ENCODE peak calls at places on chromosomes 3 and 15, in five cellular contexts. One of them, this sample, is unnamed.

GRCh38 chr15:89057506-89058133 is 30.6 kb upstream of the ABHD2 start:
- DNase-seq in heart left ventricle: peak
- DNase-seq in CD4-positive, CD25-positive, alpha-beta regulatory T cell: peak
- DNase-seq in fibroblast of villous mesenchyme: peak
- DNase-seq in left ventricle myocardium inferior: peak
- DNase-seq in this sample: peak

GRCh38 chr15:39106913-39107312 is 474.0 kb upstream of the THBS1 start:
- DNase-seq in heart left ventricle: no peak
- DNase-seq in CD4-positive, CD25-positive, alpha-beta regulatory T cell: no peak
- DNase-seq in fibroblast of villous mesenchyme: no peak
- DNase-seq in left ventricle myocardium inferior: no peak
- DNase-seq in this sample: no peak

GRCh38 chr3:11514191-11514770 is 129.4 kb downstream of the VGLL4 start:
- DNase-seq in heart left ventricle: peak
- DNase-seq in fibroblast of villous mesenchyme: peak
- DNase-seq in left ventricle myocardium inferior: peak
- DNase-seq in CD4-positive, CD25-positive, alpha-beta regulatory T cell: no peak
- DNase-seq in this sample: peak

GRCh38 chr3:10198761-10199688 is 34.3 kb downstream of the IRAK2 start:
- DNase-seq in heart left ventricle: no peak
- DNase-seq in left ventricle myocardium inferior: no peak
- DNase-seq in CD4-positive, CD25-positive, alpha-beta regulatory T cell: peak
- DNase-seq in fibroblast of villous mesenchyme: peak
- DNase-seq in this sample: no peak

GRCh38 chr3:126194713-126195305 is 14.4 kb upstream of the ALDH1L1 start:
- DNase-seq in left ventricle myocardium inferior: no peak
- DNase-seq in heart left ventricle: no peak
- DNase-seq in fibroblast of villous mesenchyme: no peak
- DNase-seq in CD4-positive, CD25-positive, alpha-beta regulatory T cell: no peak
- DNase-seq in this sample: no peak

GRCh38 chr3:74883690-74884089 is 269.2 kb upstream of the CNTN3 start:
- DNase-seq in left ventricle myocardium inferior: no peak
- DNase-seq in fibroblast of villous mesenchyme: no peak
- DNase-seq in heart left ventricle: no peak
- DNase-seq in CD4-positive, CD25-positive, alpha-beta regulatory T cell: no peak
- DNase-seq in this sample: no peak

GRCh38 chr3:56801597-56802410 is at the start of gene ARHGEF3:
- DNase-seq in heart left ventricle: peak
- DNase-seq in fibroblast of villous mesenchyme: peak
- DNase-seq in CD4-positive, CD25-positive, alpha-beta regulatory T cell: peak
- DNase-seq in left ventricle myocardium inferior: peak
- DNase-seq in this sample: no peak

GRCh38 chr3:25033407-25034029 is 394.5 kb upstream of the RARB start:
- DNase-seq in heart left ventricle: peak
- DNase-seq in left ventricle myocardium inferior: peak
- DNase-seq in CD4-positive, CD25-positive, alpha-beta regulatory T cell: no peak
- DNase-seq in fibroblast of villous mesenchyme: no peak
- DNase-seq in this sample: no peak

GRCh38 chr3:196298521-196298920 is 11.0 kb upstream of the PCYT1A start:
- DNase-seq in left ventricle myocardium inferior: no peak
- DNase-seq in fibroblast of villous mesenchyme: no peak
- DNase-seq in heart left ventricle: no peak
- DNase-seq in CD4-positive, CD25-positive, alpha-beta regulatory T cell: no peak
- DNase-seq in this sample: no peak

GRCh38 chr15:77548608-77549551 is 83.8 kb downstream of the LINGO1 start:
- DNase-seq in fibroblast of villous mesenchyme: no peak
- DNase-seq in left ventricle myocardium inferior: no peak
- DNase-seq in heart left ventricle: peak
- DNase-seq in CD4-positive, CD25-positive, alpha-beta regulatory T cell: no peak
- DNase-seq in this sample: no peak

GRCh38 chr15:101169457-101170071 is 82.3 kb downstream of the CHSY1 start:
- DNase-seq in left ventricle myocardium inferior: no peak
- DNase-seq in fibroblast of villous mesenchyme: no peak
- DNase-seq in heart left ventricle: no peak
- DNase-seq in CD4-positive, CD25-positive, alpha-beta regulatory T cell: no peak
- DNase-seq in this sample: no peak

GRCh38 chr3:127690106-127690505 is 17.4 kb downstream of the ABTB1 start:
- DNase-seq in heart left ventricle: no peak
- DNase-seq in CD4-positive, CD25-positive, alpha-beta regulatory T cell: no peak
- DNase-seq in left ventricle myocardium inferior: peak
- DNase-seq in fibroblast of villous mesenchyme: peak
- DNase-seq in this sample: peak

GRCh38 chr15:78057803-78058202 is 19.7 kb downstream of the TBC1D2B start:
- DNase-seq in fibroblast of villous mesenchyme: no peak
- DNase-seq in heart left ventricle: no peak
- DNase-seq in CD4-positive, CD25-positive, alpha-beta regulatory T cell: no peak
- DNase-seq in left ventricle myocardium inferior: no peak
- DNase-seq in this sample: no peak

GRCh38 chr3:111797035-111797717 is 61.9 kb upstream of the PHLDB2 start:
- DNase-seq in fibroblast of villous mesenchyme: peak
- DNase-seq in CD4-positive, CD25-positive, alpha-beta regulatory T cell: no peak
- DNase-seq in heart left ventricle: no peak
- DNase-seq in left ventricle myocardium inferior: no peak
- DNase-seq in this sample: no peak

GRCh38 chr3:81758275-81758674 is 3.2 kb downstream of the GBE1 start:
- DNase-seq in fibroblast of villous mesenchyme: peak
- DNase-seq in heart left ventricle: no peak
- DNase-seq in left ventricle myocardium inferior: no peak
- DNase-seq in CD4-positive, CD25-positive, alpha-beta regulatory T cell: no peak
- DNase-seq in this sample: peak

GRCh38 chr15:99486371-99487336 is 79.1 kb upstream of the MEF2A start:
- DNase-seq in heart left ventricle: peak
- DNase-seq in CD4-positive, CD25-positive, alpha-beta regulatory T cell: no peak
- DNase-seq in left ventricle myocardium inferior: peak
- DNase-seq in fibroblast of villous mesenchyme: peak
- DNase-seq in this sample: peak

GRCh38 chr15:80780416-80781221 is 1.4 kb downstream of the CEMIP start:
- DNase-seq in heart left ventricle: peak
- DNase-seq in left ventricle myocardium inferior: peak
- DNase-seq in CD4-positive, CD25-positive, alpha-beta regulatory T cell: no peak
- DNase-seq in fibroblast of villous mesenchyme: peak
- DNase-seq in this sample: no peak

GRCh38 chr15:75302318-75302717 is 19.7 kb downstream of the GOLGA6D start:
- DNase-seq in left ventricle myocardium inferior: no peak
- DNase-seq in heart left ventricle: no peak
- DNase-seq in CD4-positive, CD25-positive, alpha-beta regulatory T cell: no peak
- DNase-seq in fibroblast of villous mesenchyme: no peak
- DNase-seq in this sample: no peak

GRCh38 chr3:183027276-183027675 is 46.9 kb upstream of the DCUN1D1 start:
- DNase-seq in fibroblast of villous mesenchyme: peak
- DNase-seq in left ventricle myocardium inferior: no peak
- DNase-seq in heart left ventricle: no peak
- DNase-seq in CD4-positive, CD25-positive, alpha-beta regulatory T cell: no peak
- DNase-seq in this sample: no peak

GRCh38 chr15:27820232-27820631 is 278.9 kb downstream of the OCA2 start:
- DNase-seq in heart left ventricle: no peak
- DNase-seq in CD4-positive, CD25-positive, alpha-beta regulatory T cell: no peak
- DNase-seq in fibroblast of villous mesenchyme: no peak
- DNase-seq in left ventricle myocardium inferior: no peak
- DNase-seq in this sample: no peak

GRCh38 chr3:49007068-49007770 is at the start of gene WDR6:
- DNase-seq in left ventricle myocardium inferior: peak
- DNase-seq in fibroblast of villous mesenchyme: peak
- DNase-seq in CD4-positive, CD25-positive, alpha-beta regulatory T cell: peak
- DNase-seq in heart left ventricle: peak
- DNase-seq in this sample: peak

GRCh38 chr3:190330936-190331734 is 8.9 kb upstream of the CLDN1 start:
- DNase-seq in fibroblast of villous mesenchyme: no peak
- DNase-seq in heart left ventricle: no peak
- DNase-seq in left ventricle myocardium inferior: no peak
- DNase-seq in CD4-positive, CD25-positive, alpha-beta regulatory T cell: no peak
- DNase-seq in this sample: no peak

GRCh38 chr3:31610700-31611275 is 78.1 kb downstream of the STT3B start:
- DNase-seq in CD4-positive, CD25-positive, alpha-beta regulatory T cell: no peak
- DNase-seq in heart left ventricle: no peak
- DNase-seq in left ventricle myocardium inferior: no peak
- DNase-seq in fibroblast of villous mesenchyme: peak
- DNase-seq in this sample: no peak

GRCh38 chr3:21901504-21901903 is 150.5 kb upstream of the ZNF385D start:
- DNase-seq in heart left ventricle: no peak
- DNase-seq in CD4-positive, CD25-positive, alpha-beta regulatory T cell: no peak
- DNase-seq in fibroblast of villous mesenchyme: peak
- DNase-seq in left ventricle myocardium inferior: no peak
- DNase-seq in this sample: no peak
- H3K4me3 ChIP-seq in heart left ventricle: no peak
- H3K4me3 ChIP-seq in CD4-positive, CD25-positive, alpha-beta regulatory T cell: no peak
- H3K4me3 ChIP-seq in fibroblast of villous mesenchyme: no peak
- H3K4me3 ChIP-seq in left ventricle myocardium inferior: no peak
- H3K4me3 ChIP-seq in this sample: no peak

GRCh38 chr3:119702530-119703527 is at the start of gene CFAP91:
- DNase-seq in heart left ventricle: peak
- DNase-seq in left ventricle myocardium inferior: peak
- DNase-seq in fibroblast of villous mesenchyme: peak
- DNase-seq in CD4-positive, CD25-positive, alpha-beta regulatory T cell: peak
- DNase-seq in this sample: peak

GRCh38 chr3:119700920-119701734 is 1.7 kb upstream of the CFAP91 start:
- DNase-seq in CD4-positive, CD25-positive, alpha-beta regulatory T cell: no peak
- DNase-seq in heart left ventricle: no peak
- DNase-seq in left ventricle myocardium inferior: no peak
- DNase-seq in fibroblast of villous mesenchyme: no peak
- DNase-seq in this sample: no peak

GRCh38 chr3:119700269-119700919 is 2.4 kb upstream of the CFAP91 start:
- DNase-seq in CD4-positive, CD25-positive, alpha-beta regulatory T cell: no peak
- DNase-seq in left ventricle myocardium inferior: no peak
- DNase-seq in fibroblast of villous mesenchyme: peak
- DNase-seq in heart left ventricle: no peak
- DNase-seq in this sample: no peak

GRCh38 chr3:119703900-119704531 is 1.2 kb downstream of the CFAP91 start:
- DNase-seq in heart left ventricle: no peak
- DNase-seq in CD4-positive, CD25-positive, alpha-beta regulatory T cell: no peak
- DNase-seq in left ventricle myocardium inferior: no peak
- DNase-seq in fibroblast of villous mesenchyme: peak
- DNase-seq in this sample: no peak
- H3K4me3 ChIP-seq in heart left ventricle: no peak
- H3K4me3 ChIP-seq in CD4-positive, CD25-positive, alpha-beta regulatory T cell: no peak
- H3K4me3 ChIP-seq in left ventricle myocardium inferior: no peak
- H3K4me3 ChIP-seq in fibroblast of villous mesenchyme: no peak
- H3K4me3 ChIP-seq in this sample: no peak

DNA sequence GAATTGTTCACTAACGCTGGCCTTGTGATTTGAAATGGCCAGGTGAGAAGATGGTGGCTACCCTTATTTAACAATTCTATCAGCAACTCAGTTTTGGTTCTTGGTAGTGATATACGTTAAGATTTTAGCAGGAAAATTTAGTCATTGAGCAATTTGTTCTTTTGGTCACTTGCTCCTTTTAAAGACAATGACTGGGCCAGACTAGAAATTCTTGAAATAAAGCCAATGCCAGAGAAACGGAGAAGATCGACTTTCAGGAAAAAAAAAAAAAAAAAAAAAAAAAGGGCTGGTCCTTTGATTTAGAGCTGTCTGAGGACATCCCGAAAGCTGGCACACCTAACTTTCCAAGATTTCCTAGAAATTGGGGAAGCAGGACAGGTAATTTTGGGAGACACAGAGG is 178.5 kb downstream of the FNDC3B start:
- DNase-seq in CD4-positive, CD25-positive, alpha-beta regulatory T cell: no peak
- DNase-seq in left ventricle myocardium inferior: no peak
- DNase-seq in heart left ventricle: no peak
- DNase-seq in fibroblast of villous mesenchyme: no peak
- DNase-seq in this sample: no peak
- H3K4me3 ChIP-seq in CD4-positive, CD25-positive, alpha-beta regulatory T cell: no peak
- H3K4me3 ChIP-seq in left ventricle myocardium inferior: no peak
- H3K4me3 ChIP-seq in heart left ventricle: no peak
- H3K4me3 ChIP-seq in fibroblast of villous mesenchyme: no peak
- H3K4me3 ChIP-seq in this sample: no peak

GRCh38 chr3:102163818-102164154 is 271.0 kb upstream of the ZPLD1 start:
- DNase-seq in fibroblast of villous mesenchyme: no peak
- DNase-seq in heart left ventricle: no peak
- DNase-seq in left ventricle myocardium inferior: no peak
- DNase-seq in CD4-positive, CD25-positive, alpha-beta regulatory T cell: no peak
- DNase-seq in this sample: no peak

GRCh38 chr3:102162251-102162650 is 272.6 kb upstream of the ZPLD1 start:
- DNase-seq in heart left ventricle: no peak
- DNase-seq in fibroblast of villous mesenchyme: no peak
- DNase-seq in left ventricle myocardium inferior: no peak
- DNase-seq in CD4-positive, CD25-positive, alpha-beta regulatory T cell: no peak
- DNase-seq in this sample: no peak

GRCh38 chr3:102165367-102165766 is 269.4 kb upstream of the ZPLD1 start:
- DNase-seq in left ventricle myocardium inferior: no peak
- DNase-seq in fibroblast of villous mesenchyme: no peak
- DNase-seq in CD4-positive, CD25-positive, alpha-beta regulatory T cell: no peak
- DNase-seq in heart left ventricle: no peak
- DNase-seq in this sample: peak

GRCh38 chr3:102161362-102162006 is 273.3 kb upstream of the ZPLD1 start:
- DNase-seq in heart left ventricle: no peak
- DNase-seq in fibroblast of villous mesenchyme: no peak
- DNase-seq in CD4-positive, CD25-positive, alpha-beta regulatory T cell: no peak
- DNase-seq in left ventricle myocardium inferior: no peak
- DNase-seq in this sample: no peak

DNA sequence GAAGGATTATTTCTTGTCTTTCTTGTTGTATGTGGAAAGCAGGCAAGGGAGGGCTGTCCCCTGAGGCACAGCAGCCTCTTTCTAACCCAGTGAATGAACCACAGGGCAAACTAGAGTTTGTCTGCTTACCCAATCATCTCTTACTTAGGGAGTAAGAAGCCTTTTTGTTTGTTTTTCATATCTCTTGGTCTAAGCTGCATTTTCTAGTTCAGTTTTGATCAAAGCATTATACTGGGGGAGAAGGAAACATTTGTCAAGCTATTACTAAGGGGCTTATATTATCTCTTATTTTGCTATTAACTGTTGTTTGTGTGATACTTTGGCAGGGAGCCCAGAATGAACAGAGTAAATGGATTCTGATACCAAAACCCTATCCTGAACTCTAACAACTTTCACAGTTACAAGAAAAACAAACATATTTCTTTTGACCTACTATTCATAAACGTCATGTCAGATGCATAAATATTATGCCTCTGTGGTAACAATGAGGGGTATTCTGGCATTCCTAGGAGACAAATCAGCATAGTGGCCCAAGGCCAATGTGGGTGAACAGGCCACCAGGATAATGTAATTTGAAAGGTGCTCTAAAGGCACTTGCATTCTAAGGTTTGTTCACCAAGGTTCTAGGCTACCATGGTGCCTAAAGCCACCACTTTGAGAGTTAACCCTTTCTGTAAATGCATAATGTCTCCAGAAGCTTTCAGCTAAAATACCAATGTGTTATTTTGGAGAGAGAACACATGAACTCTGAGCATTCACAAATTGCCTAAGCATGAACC is 271.6 kb upstream of the ZPLD1 start:
- DNase-seq in CD4-positive, CD25-positive, alpha-beta regulatory T cell: no peak
- DNase-seq in heart left ventricle: peak
- DNase-seq in left ventricle myocardium inferior: peak
- DNase-seq in fibroblast of villous mesenchyme: peak
- DNase-seq in this sample: no peak
- H3K4me3 ChIP-seq in CD4-positive, CD25-positive, alpha-beta regulatory T cell: no peak
- H3K4me3 ChIP-seq in heart left ventricle: no peak
- H3K4me3 ChIP-seq in left ventricle myocardium inferior: no peak
- H3K4me3 ChIP-seq in fibroblast of villous mesenchyme: no peak
- H3K4me3 ChIP-seq in this sample: no peak

This sample was measured in BJ.